ENCODE peak calls at places on chromosomes 11 and 22, in nine cellular contexts. Q is esophagus squamous epithelium, J is body of pancreas, H is Peyer's patch, F is transverse colon, O is stomach, C is uterus, K is ovary, T is NB4. Z is an unnamed sample.

GRCh38 chr22:19122752-19123492 is 710 bp upstream of the DGCR2 start:
- DNase-seq in J (no peak), T (no peak), K (no peak), O (peak; percentile 49), C (no peak), Q (no peak), H (no peak), F (peak; percentile 35), Z (peak; percentile 43)

GRCh38 chr11:35810045-35810444 is 133.8 kb upstream of the LDLRAD3 start:
- DNase-seq in F (no peak), O (no peak), K (no peak), J (no peak), Q (no peak), H (no peak), T (no peak), C (no peak), Z (no peak)

GRCh38 chr11:35214792-35215193 is 75.8 kb downstream of the CD44 start:
- DNase-seq in C (no peak), Q (no peak), H (no peak), F (no peak), K (no peak), T (no peak), J (no peak), O (no peak), Z (no peak)

GRCh38 chr11:78203184-78203583 is 14.5 kb downstream of the USP35 start:
- DNase-seq in O (no peak), T (no peak), Q (no peak), C (no peak), K (no peak), J (no peak), H (peak; percentile 30), F (no peak), Z (no peak)

GRCh38 chr11:86668929-86669328 is 3.5 kb downstream of the ME3 start:
- DNase-seq in H (no peak), O (no peak), C (no peak), J (no peak), T (no peak), Q (no peak), F (no peak), K (no peak), Z (no peak)

GRCh38 chr11:70466596-70466995 is 68.3 kb downstream of the CTTN start:
- DNase-seq in H (no peak), Q (no peak), J (no peak), C (no peak), T (no peak), F (no peak), O (no peak), K (no peak), Z (no peak)

GRCh38 chr11:45185228-45185729 is 38.8 kb downstream of the PRDM11 start:
- DNase-seq in T (peak; percentile 88), J (no peak), K (no peak), O (no peak), Q (no peak), H (no peak), F (no peak), C (no peak), Z (no peak)

GRCh38 chr22:37193629-37194191 is 5.7 kb upstream of the C1QTNF6 start:
- DNase-seq in J (no peak), T (peak; percentile 84), O (no peak), F (peak; percentile 39), H (peak; percentile 38), K (peak; percentile 19), Q (no peak), C (peak; percentile 56), Z (no peak)

GRCh38 chr22:25054943-25055511 is 102.5 kb downstream of the KIAA1671 start:
- DNase-seq in K (no peak), Q (no peak), T (no peak), C (no peak), J (no peak), O (no peak), F (no peak), H (no peak), Z (peak; percentile 52)

DNA sequence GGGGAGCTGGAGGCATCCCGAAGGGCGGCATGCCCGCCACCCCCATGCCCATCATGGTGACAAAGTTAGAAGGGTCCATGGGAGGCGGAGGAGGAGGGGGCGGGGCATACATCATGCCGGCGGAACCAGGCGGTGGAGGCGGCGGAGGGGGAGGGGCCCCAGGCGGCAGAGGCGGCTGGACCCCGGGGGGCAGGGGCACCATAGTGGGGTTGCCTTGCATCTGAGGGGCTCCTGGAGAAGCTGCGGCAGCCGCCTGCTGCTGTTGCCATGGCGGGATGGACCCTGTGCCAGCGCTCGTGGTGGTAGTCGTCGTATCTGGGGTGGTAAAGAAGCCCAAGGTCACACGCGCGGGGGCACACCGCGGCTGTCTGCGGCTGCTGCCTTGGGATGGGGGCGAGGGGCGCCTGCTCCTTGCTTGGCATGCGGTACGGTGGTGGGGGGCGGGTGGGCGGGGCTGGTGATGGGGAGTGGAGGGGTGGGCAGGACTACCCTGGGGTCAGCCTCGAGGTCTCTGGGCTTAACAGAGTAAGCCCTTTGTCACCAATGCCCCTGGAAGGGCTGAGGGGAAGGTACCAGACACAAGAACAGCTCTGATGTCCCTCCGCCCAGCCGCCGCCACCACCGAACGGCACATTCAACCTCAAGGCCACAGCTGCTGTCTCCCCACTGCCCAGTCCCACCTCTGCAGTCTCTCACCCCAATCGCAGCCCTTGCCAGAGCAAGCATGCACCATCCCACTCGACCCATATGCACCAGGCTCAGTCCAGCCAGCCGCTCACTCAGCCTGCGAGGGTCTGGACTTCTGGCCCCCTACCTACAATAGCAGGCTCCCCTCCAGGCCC is 6.3 kb upstream of the PYGM start:
- DNase-seq in K (peak; percentile 27), C (no peak), J (no peak), Q (no peak), H (peak; percentile 17), O (no peak), T (no peak), F (no peak), Z (no peak)
- TF ChIP-seq POLR2A in K (no peak), C (no peak), J (no peak), Q (no peak), H (no peak), O (no peak), T (no peak), F (no peak), Z (no peak)

GRCh38 chr11:95713428-95713827 is 76.2 kb downstream of the FAM76B start:
- DNase-seq in H (no peak), K (no peak), O (no peak), J (no peak), T (no peak), C (no peak), Q (no peak), F (no peak), Z (no peak)
- TF ChIP-seq POLR2A in H (no peak), K (no peak), O (no peak), J (no peak), T (no peak), C (no peak), Q (no peak), F (no peak), Z (no peak)

GRCh38 chr11:64219354-64219684 is 6.7 kb downstream of the TRPT1 start:
- DNase-seq in J (no peak), H (no peak), C (peak; percentile 19), Q (no peak), T (no peak), F (no peak), O (no peak), K (peak; percentile 25), Z (no peak)
- TF ChIP-seq POLR2A in J (no peak), H (no peak), C (no peak), Q (no peak), T (no peak), F (no peak), O (no peak), K (no peak), Z (no peak)

GRCh38 chr22:40966683-40967082 is 15.5 kb downstream of the RBX1 start:
- DNase-seq in T (no peak), H (no peak), J (no peak), K (no peak), C (no peak), Q (no peak), F (no peak), O (no peak), Z (no peak)
- TF ChIP-seq POLR2A in T (no peak), H (no peak), J (no peak), K (no peak), C (no peak), Q (no peak), F (no peak), O (no peak), Z (no peak)

Z was measured in testis.